ENCODE peak calls at places on chromosome 9, in six cellular contexts. O is naive thymus-derived CD4-positive, alpha-beta T cell; P is left lung; Z is lower lobe of right lung; L is right lobe of liver; F is pancreas. Y is an unnamed sample.

GRCh38 chr9:94847486-94847885 is 121.0 kb downstream of the AOPEP start:
- ATAC-seq in O (no peak), P (peak; percentile 54), Z (no peak), L (no peak), F (peak; percentile 50), Y (no peak)

GRCh38 chr9:7185612-7186011 is 427.8 kb downstream of the KDM4C start:
- ATAC-seq in O (no peak), P (peak; percentile 66), Z (peak; percentile 31), L (no peak), F (no peak), Y (peak; percentile 39)

GRCh38 chr9:106992186-106992585 is 129.2 kb downstream of the ZNF462 start:
- ATAC-seq in O (no peak), P (no peak), Z (no peak), L (no peak), F (no peak), Y (no peak)

GRCh38 chr9:9498147-9498546 is 1114.7 kb downstream of the PTPRD start:
- ATAC-seq in O (no peak), P (peak; percentile 86), Z (peak; percentile 82), L (peak; percentile 84), F (no peak), Y (no peak)

GRCh38 chr9:11163843-11164242 is 551.0 kb upstream of the PTPRD start:
- ATAC-seq in O (no peak), P (no peak), Z (no peak), L (no peak), F (no peak), Y (no peak)

GRCh38 chr9:130129425-130130061 is 42.7 kb upstream of the NCS1 start:
- ATAC-seq in O (no peak), P (peak; percentile 13), Z (peak; percentile 19), L (no peak), F (no peak), Y (peak; percentile 49)

GRCh38 chr9:129895376-129896268 is 60.4 kb downstream of the USP20 start:
- ATAC-seq in O (peak; percentile 69), P (no peak), Z (no peak), L (no peak), F (no peak), Y (no peak)

GRCh38 chr9:38026021-38026809 is 42.8 kb downstream of the SHB start:
- ATAC-seq in O (no peak), P (peak; percentile 15), Z (peak; percentile 27), L (peak; percentile 33), F (no peak), Y (peak; percentile 80)

GRCh38 chr9:119967867-119968535 is 598.8 kb upstream of the BRINP1 start:
- ATAC-seq in O (no peak), P (peak; percentile 8), Z (peak; percentile 43), L (no peak), F (no peak), Y (no peak)

GRCh38 chr9:14251146-14252071 is 62.5 kb downstream of the NFIB start:
- ATAC-seq in O (no peak), P (peak; percentile 88), Z (peak; percentile 95), L (peak; percentile 95), F (peak; percentile 97), Y (peak; percentile 67)

GRCh38 chr9:134661791-134662142 is 20.2 kb downstream of the COL5A1 start:
- ATAC-seq in O (no peak), P (peak; percentile 53), Z (peak; percentile 24), L (no peak), F (no peak), Y (peak; percentile 84)

GRCh38 chr9:2718698-2719033 is 1.4 kb downstream of the KCNV2 start:
- ATAC-seq in O (no peak), P (no peak), Z (no peak), L (no peak), F (no peak), Y (peak; percentile 13)

GRCh38 chr9:88312517-88313103 is 75.6 kb upstream of the SPIN1 start:
- ATAC-seq in O (no peak), P (no peak), Z (no peak), L (no peak), F (no peak), Y (no peak)

GRCh38 chr9:19379283-19379682 is 753 bp downstream of the RPS6 start:
- ATAC-seq in O (no peak), P (no peak), Z (peak; percentile 1), L (no peak), F (no peak), Y (no peak)

GRCh38 chr9:34560574-34561229 is 28.8 kb downstream of the CNTFR start:
- ATAC-seq in O (no peak), P (peak; percentile 36), Z (peak; percentile 38), L (no peak), F (no peak), Y (no peak)

GRCh38 chr9:98158071-98158791 is 34.2 kb downstream of the CORO2A start:
- ATAC-seq in O (no peak), P (peak; percentile 93), Z (peak; percentile 84), L (peak; percentile 99), F (peak; percentile 67), Y (no peak)

GRCh38 chr9:5626727-5627634 is 1.9 kb upstream of the RIC1 start:
- ATAC-seq in O (peak; percentile 46), P (peak; percentile 6), Z (peak; percentile 20), L (no peak), F (peak; percentile 10), Y (peak; percentile 51)
- H3K4me1 ChIP-seq in O (peaks cover 10% of the 10 kb centered on the region), P (peaks cover 10% of the 10 kb centered on the region), Z (peaks cover 70% of the 10 kb centered on the region), L (no peaks in the 10 kb centered on the region), F (peaks cover 23% of the 10 kb centered on the region), Y (peaks cover 9% of the 10 kb centered on the region)

DNA sequence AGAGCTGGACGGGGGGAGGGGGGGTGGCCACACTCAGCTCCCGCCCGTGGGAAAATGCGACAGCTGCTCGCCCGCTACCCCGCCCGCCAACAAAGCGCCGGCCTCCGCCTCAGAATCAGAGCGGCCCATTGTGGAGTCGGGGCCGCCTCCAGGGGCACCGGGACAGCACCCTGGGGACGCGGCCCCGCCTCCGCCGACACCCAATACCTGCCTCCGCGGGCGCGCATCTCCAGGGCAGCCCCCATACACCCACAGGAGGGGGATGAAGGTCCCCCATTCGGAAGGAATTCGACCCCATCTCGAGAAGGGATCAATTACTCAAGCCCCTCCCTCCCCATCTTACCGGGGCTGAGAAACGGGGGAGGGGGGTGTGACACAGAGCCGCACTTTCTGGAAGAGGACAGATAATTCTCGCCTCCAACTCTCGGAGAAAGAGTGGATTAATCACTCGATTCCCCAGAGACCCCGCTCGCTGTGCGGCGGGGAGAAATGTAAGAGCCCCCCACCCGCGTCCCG is 1.2 kb downstream of the NOTCH1 start:
- ATAC-seq in O (no peak), P (peak; percentile 20), Z (peak; percentile 25), L (no peak), F (peak; percentile 49), Y (no peak)
- H3K27ac ChIP-seq in O (peak overlapping the region; percentile 80), P (peak overlapping the region; percentile 90), Z (peak overlapping the region; percentile 90), L (peak overlapping the region; percentile 93), F (peak overlapping the region; percentile 76), Y (peak overlapping the region; percentile 100)

GRCh38 chr9:91243029-91243428 is 118.7 kb downstream of the AUH start:
- ATAC-seq in O (no peak), P (no peak), Z (no peak), L (no peak), F (no peak), Y (no peak)
- H3K4me1 ChIP-seq in O (no peaks in the 10 kb centered on the region), P (no peaks in the 10 kb centered on the region), Z (no peaks in the 10 kb centered on the region), L (no peaks in the 10 kb centered on the region), F (no peaks in the 10 kb centered on the region), Y (no peaks in the 10 kb centered on the region)

DNA sequence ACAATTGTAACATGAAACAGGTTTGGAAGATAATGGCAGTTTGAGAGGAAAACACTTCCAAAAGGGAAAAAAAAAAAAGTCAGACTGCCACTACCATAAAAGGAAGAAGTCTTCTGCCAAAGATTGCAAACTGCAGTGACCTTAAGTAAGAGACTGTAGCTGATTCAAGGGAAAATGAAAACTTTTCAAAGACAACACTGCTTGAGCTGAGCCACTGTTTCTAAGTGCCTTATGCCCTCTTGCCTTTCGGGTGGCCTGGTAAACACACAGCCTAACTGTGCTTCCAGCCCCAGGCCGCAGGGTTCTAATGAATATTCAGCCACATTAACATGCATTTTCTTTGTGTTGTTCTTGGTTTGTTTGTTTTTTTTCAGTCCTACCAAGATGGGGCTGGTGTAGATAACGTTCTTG is 354.6 kb downstream of the BNC2 start:
- ATAC-seq in O (no peak), P (peak; percentile 67), Z (no peak), L (no peak), F (no peak), Y (peak; percentile 20)
- H3K27ac ChIP-seq in O (no peak overlapping the region), P (peak overlapping the region; percentile 8), Z (no peak overlapping the region), L (no peak overlapping the region), F (no peak overlapping the region), Y (peak overlapping the region; percentile 79)

GRCh38 chr9:136056546-136057235 is 38.4 kb downstream of the NACC2 start:
- ATAC-seq in O (no peak), P (no peak), Z (no peak), L (no peak), F (no peak), Y (no peak)
- H3K4me1 ChIP-seq in O (peaks cover 9% of the 10 kb centered on the region), P (peaks cover 26% of the 10 kb centered on the region), Z (peaks cover 70% of the 10 kb centered on the region), L (no peaks in the 10 kb centered on the region), F (peaks cover 16% of the 10 kb centered on the region), Y (no peaks in the 10 kb centered on the region)

GRCh38 chr9:114588150-114588663 is 638 bp downstream of the ATP6V1G1 start:
- ATAC-seq in O (no peak), P (peak; percentile 13), Z (peak; percentile 4), L (no peak), F (peak; percentile 1), Y (no peak)
- H3K27ac ChIP-seq in O (peak overlapping the region; percentile 99), P (peak overlapping the region; percentile 88), Z (peak overlapping the region; percentile 96), L (peak overlapping the region; percentile 90), F (peak overlapping the region; percentile 84), Y (peak overlapping the region; percentile 88)

GRCh38 chr9:71119746-71120145 is 1.7 kb downstream of the TRPM3 start:
- ATAC-seq in O (no peak), P (no peak), Z (no peak), L (no peak), F (no peak), Y (no peak)

GRCh38 chr9:71127301-71127700 is 5.9 kb upstream of the TRPM3 start:
- ATAC-seq in O (no peak), P (no peak), Z (no peak), L (no peak), F (no peak), Y (no peak)

GRCh38 chr9:71120439-71121247 is 778 bp downstream of the TRPM3 start:
- ATAC-seq in O (no peak), P (no peak), Z (no peak), L (peak; percentile 21), F (no peak), Y (no peak)

DNA sequence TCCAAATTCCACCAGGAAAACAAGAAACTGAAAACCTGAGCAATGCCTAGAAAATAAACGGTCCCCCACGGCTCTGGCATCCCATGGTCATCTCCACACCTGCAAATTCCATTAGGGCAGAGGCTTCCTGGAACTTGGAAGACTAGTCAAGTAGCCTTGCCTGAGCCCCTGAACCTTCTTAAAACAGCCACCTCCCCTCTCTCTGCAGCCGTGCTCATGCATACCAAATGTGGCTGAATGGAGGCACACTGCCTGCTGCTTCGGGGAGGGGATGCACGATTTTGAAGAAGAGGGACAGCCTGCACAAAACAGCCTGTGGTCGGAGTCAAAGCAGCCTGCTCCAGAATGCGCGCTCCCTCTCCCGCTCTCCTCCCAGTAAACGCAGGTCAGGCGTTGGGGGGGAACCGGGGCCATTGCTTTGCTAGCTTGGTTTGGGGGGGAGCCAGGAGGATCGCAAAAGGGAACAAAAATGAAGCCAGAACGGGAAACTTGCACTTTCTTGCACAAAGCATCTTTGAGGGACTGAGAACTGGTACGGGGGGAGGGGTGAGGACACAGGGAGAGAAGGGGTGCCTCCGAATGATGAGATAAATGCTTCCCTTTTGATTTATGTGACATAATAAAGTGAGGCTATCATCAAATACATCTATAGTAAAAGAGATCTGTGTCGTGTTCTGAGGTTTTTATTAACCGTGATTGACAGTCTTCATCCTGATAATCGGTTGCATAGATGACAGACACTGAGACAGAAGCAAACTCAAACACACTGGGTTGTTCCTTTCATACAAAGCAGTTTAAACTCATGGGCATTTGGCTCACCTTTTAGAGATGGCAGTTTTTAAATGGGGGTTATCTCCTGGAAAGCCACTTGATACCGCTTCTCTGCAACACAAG is at the start of gene TRPM3:
- ATAC-seq in O (no peak), P (no peak), Z (no peak), L (peak; percentile 72), F (no peak), Y (no peak)
- H3K4me1 ChIP-seq in O (no peaks in the 10 kb centered on the region), P (no peaks in the 10 kb centered on the region), Z (no peaks in the 10 kb centered on the region), L (no peaks in the 10 kb centered on the region), F (no peaks in the 10 kb centered on the region), Y (peaks cover 5% of the 10 kb centered on the region)

Y was measured in gastroesophageal sphincter.